ENCODE peak calls at places on chromosomes 1 and 21, in six cellular contexts. N, L, Y, Z, G and W are unnamed samples.
A peak's percentile ranks its signal among the peaks of the same experiment; 100 is the strongest.

GRCh38 chr1:22841754-22842370 is 130.8 kb downstream of the LACTBL1 start:
- DNase-seq in N (no peak), L (no peak), Y (no peak), Z (no peak), G (no peak), W (no peak)

GRCh38 chr1:95926331-95926730 is 692.3 kb downstream of the RWDD3 start:
- DNase-seq in N (no peak), L (no peak), Y (no peak), Z (no peak), G (no peak), W (no peak)

GRCh38 chr1:229714964-229715603 is 89.0 kb downstream of the URB2 start:
- DNase-seq in N (no peak), L (no peak), Y (no peak), Z (peak; percentile 57), G (peak; percentile 18), W (no peak)

GRCh38 chr21:23014021-23014420 is 2015.8 kb downstream of the NCAM2 start:
- DNase-seq in N (no peak), L (no peak), Y (no peak), Z (no peak), G (no peak), W (no peak)

GRCh38 chr1:243322326-243322725 is 66.5 kb downstream of the SDCCAG8 start:
- DNase-seq in N (no peak), L (no peak), Y (no peak), Z (no peak), G (no peak), W (no peak)

GRCh38 chr1:59354754-59355337 is 58.0 kb downstream of the FGGY start:
- DNase-seq in N (no peak), L (peak; percentile 36), Y (no peak), Z (no peak), G (no peak), W (no peak)

GRCh38 chr1:51301152-51301843 is 29.1 kb downstream of the TTC39A start:
- DNase-seq in N (no peak), L (no peak), Y (no peak), Z (no peak), G (no peak), W (no peak)

GRCh38 chr1:41842282-41842681 is 76.4 kb downstream of the HIVEP3 start:
- DNase-seq in N (no peak), L (no peak), Y (no peak), Z (no peak), G (no peak), W (no peak)

GRCh38 chr1:23194119-23194984 is 22.9 kb downstream of the HTR1D start:
- DNase-seq in N (no peak), L (no peak), Y (no peak), Z (peak; percentile 88), G (peak; percentile 95), W (peak; percentile 48)

GRCh38 chr1:91846007-91846620 is 39.8 kb downstream of the TGFBR3 start:
- DNase-seq in N (no peak), L (peak; percentile 67), Y (peak; percentile 27), Z (peak; percentile 18), G (peak; percentile 46), W (no peak)

GRCh38 chr1:156910309-156910782 is 10.1 kb upstream of the LRRC71 start:
- DNase-seq in N (no peak), L (peak; percentile 46), Y (peak; percentile 81), Z (peak; percentile 43), G (no peak), W (peak; percentile 59)

GRCh38 chr1:5969168-5969567 is 23.1 kb downstream of the NPHP4 start:
- DNase-seq in N (no peak), L (peak; percentile 10), Y (no peak), Z (no peak), G (no peak), W (no peak)

GRCh38 chr1:204340137-204340536 is 19.6 kb downstream of the PLEKHA6 start:
- DNase-seq in N (no peak), L (no peak), Y (no peak), Z (no peak), G (no peak), W (no peak)

GRCh38 chr1:69175078-69175477 is 392.6 kb upstream of the LRRC7 start:
- DNase-seq in N (no peak), L (no peak), Y (no peak), Z (no peak), G (no peak), W (no peak)
- TF ChIP-seq POLR2A in N (no peak), L (no peak), Y (no peak), Z (no peak), G (no peak), W (no peak)

GRCh38 chr1:155859234-155859829 is at the start of gene SYT11:
- DNase-seq in N (peak; percentile 81), L (peak; percentile 97), Y (peak; percentile 65), Z (peak; percentile 94), G (peak; percentile 94), W (peak; percentile 80)
- TF ChIP-seq POLR2A in N (no peak), L (peak; percentile 51), Y (peak; percentile 42), Z (no peak), G (no peak), W (no peak)

GRCh38 chr21:14273736-14274538 is 58.0 kb downstream of the RBM11 start:
- DNase-seq in N (no peak), L (no peak), Y (no peak), Z (no peak), G (no peak), W (no peak)
- TF ChIP-seq POLR2A in N (no peak), L (no peak), Y (no peak), Z (no peak), G (no peak), W (no peak)

GRCh38 chr1:26060832-26061574 is 6.4 kb downstream of the TRIM63 start:
- DNase-seq in N (no peak), L (no peak), Y (no peak), Z (no peak), G (no peak), W (no peak)
- TF ChIP-seq POLR2A in N (no peak), L (no peak), Y (no peak), Z (no peak), G (no peak), W (no peak)

GRCh38 chr1:215083408-215083961 is 948 bp downstream of the KCNK2 start:
- DNase-seq in N (no peak), L (peak; percentile 24), Y (no peak), Z (no peak), G (peak; percentile 63), W (no peak)
- TF ChIP-seq POLR2A in N (no peak), L (no peak), Y (no peak), Z (no peak), G (peak; percentile 22), W (no peak)

DNA sequence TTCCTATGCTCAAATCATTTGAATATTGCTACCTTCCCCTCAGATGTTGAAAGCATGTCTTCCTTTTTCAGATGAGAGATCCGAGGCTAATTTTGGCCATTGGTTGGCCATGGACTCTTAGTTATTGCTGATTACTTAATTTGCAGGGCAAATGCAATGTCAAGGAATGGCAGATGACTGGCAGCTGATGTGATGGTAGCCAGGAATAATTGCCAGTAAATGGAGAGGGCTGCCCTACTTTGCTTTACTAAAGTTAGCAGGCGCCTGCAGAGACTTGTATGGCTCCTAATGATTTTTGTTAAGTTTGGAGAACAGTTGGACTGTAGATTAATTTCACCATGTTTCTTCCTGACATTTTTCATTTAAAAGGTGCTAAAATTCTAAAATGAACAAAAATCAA is 128.9 kb downstream of the XCL2 start:
- DNase-seq in N (no peak), L (no peak), Y (no peak), Z (no peak), G (no peak), W (no peak)
- TF ChIP-seq POLR2A in N (no peak), L (no peak), Y (no peak), Z (no peak), G (no peak), W (no peak)

DNA sequence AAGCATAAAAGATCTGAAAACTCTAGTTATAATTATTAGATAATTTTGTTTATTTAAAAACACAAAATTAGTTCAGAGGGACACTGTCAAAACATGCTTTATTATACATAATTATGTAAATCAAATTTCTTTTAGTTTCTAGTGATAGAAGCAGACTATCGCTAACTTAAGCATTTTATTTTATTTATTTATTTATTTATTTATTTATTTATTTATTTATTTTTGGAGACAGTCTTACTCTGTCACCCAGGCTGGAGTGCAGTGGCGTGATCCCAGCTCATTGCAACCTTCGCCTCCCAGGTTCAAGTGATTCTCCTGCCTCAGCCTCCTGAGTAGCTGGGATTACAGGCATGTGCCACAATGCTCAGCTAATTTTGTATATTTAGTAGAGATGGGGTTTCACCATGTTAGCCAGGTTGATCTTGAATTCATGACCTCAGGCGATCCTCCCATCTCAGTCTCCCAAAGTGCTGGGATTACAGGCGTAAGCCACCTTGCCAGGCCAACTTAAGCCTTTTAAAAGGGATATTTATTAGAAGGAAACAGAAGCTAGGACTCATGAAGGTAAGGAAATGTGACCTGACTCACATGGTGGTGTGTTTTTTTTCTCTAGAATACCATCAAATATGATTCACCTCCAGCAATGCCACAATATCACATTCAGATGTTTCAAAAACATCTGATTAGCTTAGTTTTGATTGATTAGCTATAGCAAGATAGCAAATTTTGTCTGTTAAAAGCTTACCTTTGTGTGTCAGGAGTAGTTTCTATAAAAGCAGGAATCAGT is 1357.4 kb upstream of the ADGRL4 start:
- DNase-seq in N (no peak), L (no peak), Y (no peak), Z (no peak), G (peak; percentile 2), W (no peak)
- TF ChIP-seq POLR2A in N (no peak), L (no peak), Y (no peak), Z (no peak), G (no peak), W (no peak)

DNA sequence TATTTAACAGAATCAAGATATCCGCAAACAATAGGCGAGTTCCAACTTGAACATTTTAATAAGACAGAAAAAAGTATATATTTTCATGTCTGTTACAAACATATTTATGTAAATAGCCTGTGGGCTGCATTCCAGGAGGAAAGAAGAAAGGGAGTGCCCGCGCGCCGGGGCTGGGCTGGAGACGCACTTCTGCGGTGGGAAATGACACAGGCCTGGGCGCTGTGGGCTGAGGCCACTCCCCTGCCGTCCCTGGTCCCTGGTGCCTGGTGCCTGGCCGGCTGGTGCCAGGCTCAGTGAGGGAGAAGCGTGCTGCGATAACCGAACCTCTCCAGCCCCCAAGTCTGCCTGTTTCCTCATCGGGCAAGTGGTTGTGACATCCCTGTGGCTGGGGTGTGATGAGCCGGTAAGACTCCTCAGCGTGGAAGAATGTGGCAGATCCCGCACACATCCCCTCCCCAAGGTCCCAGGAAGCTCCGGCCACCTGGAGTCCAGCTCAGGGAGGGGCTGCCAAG is 160.7 kb downstream of the PEX14 start:
- DNase-seq in N (no peak), L (no peak), Y (no peak), Z (no peak), G (peak; percentile 24), W (no peak)
- TF ChIP-seq POLR2A in N (no peak), L (no peak), Y (no peak), Z (no peak), G (no peak), W (no peak)